ENCODE peak calls at places on chromosomes 1 and 21, in six cellular contexts. A is IMR-90, K is HCT116, P is PC-3, Z is GM23338, O is K562. N is an unnamed sample.

GRCh38 chr21:45347712-45348477 is 57.1 kb upstream of the COL18A1 start:
- DNase-seq in K (no peak), P (no peak), Z (no peak), O (no peak), A (no peak), N (no peak)

GRCh38 chr1:1928231-1929101 is 9.4 kb upstream of the TMEM52 start:
- DNase-seq in P (no peak), Z (no peak), A (no peak), K (no peak), O (no peak), N (no peak)

GRCh38 chr1:42439940-42440339 is 15.9 kb downstream of the ZMYND12 start:
- DNase-seq in O (no peak), P (peak; percentile 85), K (no peak), Z (no peak), A (peak; percentile 82), N (peak; percentile 70)

GRCh38 chr1:217360510-217360909 is 270.4 kb downstream of the GPATCH2 start:
- DNase-seq in K (no peak), A (no peak), O (no peak), P (no peak), Z (no peak), N (no peak)

GRCh38 chr1:20494609-20495311 is 8.8 kb upstream of the CAMK2N1 start:
- DNase-seq in Z (no peak), O (no peak), K (peak; percentile 90), P (peak; percentile 87), A (peak; percentile 95), N (peak; percentile 92)

GRCh38 chr1:116911166-116911553 is 1.4 kb downstream of the PTGFRN start:
- DNase-seq in O (peak; percentile 52), A (no peak), K (no peak), Z (no peak), P (no peak), N (no peak)

GRCh38 chr1:87588445-87588844 is 259.8 kb downstream of the LMO4 start:
- DNase-seq in A (peak; percentile 63), K (no peak), O (no peak), Z (no peak), P (no peak), N (no peak)

GRCh38 chr1:219041819-219042218 is 131.9 kb upstream of the LYPLAL1 start:
- DNase-seq in Z (no peak), K (no peak), P (no peak), O (peak; percentile 61), A (peak; percentile 40), N (peak; percentile 59)

GRCh38 chr1:38528600-38528999 is 331.0 kb downstream of the RRAGC start:
- DNase-seq in K (no peak), P (no peak), O (no peak), Z (no peak), A (no peak), N (no peak)

GRCh38 chr1:61616830-61617229 is 108.1 kb downstream of the TM2D1 start:
- DNase-seq in P (no peak), Z (no peak), K (no peak), A (no peak), O (no peak), N (no peak)

GRCh38 chr1:111448482-111448917 is 556 bp downstream of the WDR77 start:
- DNase-seq in K (no peak), A (peak; percentile 12), P (peak; percentile 34), O (peak; percentile 48), Z (no peak), N (peak; percentile 38)

GRCh38 chr21:45332981-45333582 is 45.4 kb upstream of the POFUT2 start:
- DNase-seq in O (no peak), K (no peak), A (no peak), Z (no peak), P (no peak), N (no peak)

GRCh38 chr1:110024613-110025012 is 9.8 kb upstream of the STRIP1 start:
- DNase-seq in A (no peak), P (no peak), Z (no peak), O (no peak), K (no peak), N (no peak)

GRCh38 chr1:198641506-198641905 is 2.7 kb downstream of the PTPRC start:
- DNase-seq in K (no peak), O (peak; percentile 52), A (peak; percentile 43), P (peak; percentile 63), Z (no peak), N (no peak)

GRCh38 chr1:65264197-65264929 is 45.0 kb upstream of the DNAJC6 start:
- DNase-seq in Z (peak; percentile 88), K (no peak), A (peak; percentile 37), O (no peak), P (no peak), N (peak; percentile 63)

GRCh38 chr1:187685338-187685737 is 856.6 kb downstream of the PLA2G4A start:
- DNase-seq in O (no peak), K (no peak), A (peak; percentile 86), P (peak; percentile 42), Z (no peak), N (peak; percentile 83)

GRCh38 chr1:95249929-95250328 is 15.9 kb downstream of the RWDD3 start:
- DNase-seq in P (no peak), Z (no peak), A (no peak), O (no peak), K (no peak), N (no peak)

GRCh38 chr1:25799758-25800537 is at the start of gene SELENON:
- DNase-seq in Z (peak; percentile 91), O (peak; percentile 51), K (no peak), P (peak; percentile 39), A (peak; percentile 28), N (peak; percentile 68)

GRCh38 chr1:67732750-67733151 is 47.8 kb downstream of the GADD45A start:
- DNase-seq in O (peak; percentile 62), A (peak; percentile 84), P (no peak), Z (no peak), K (no peak), N (peak; percentile 81)

GRCh38 chr1:7511381-7511780 is 259.7 kb upstream of the VAMP3 start:
- DNase-seq in A (no peak), O (no peak), P (no peak), K (no peak), Z (no peak), N (no peak)

GRCh38 chr1:76428027-76428426 is 353.5 kb downstream of the ST6GALNAC3 start:
- DNase-seq in P (no peak), O (no peak), Z (no peak), A (peak; percentile 1), K (no peak), N (no peak)

GRCh38 chr1:69055223-69055622 is 512.5 kb upstream of the LRRC7 start:
- DNase-seq in P (no peak), K (no peak), O (no peak), Z (no peak), A (peak; percentile 5), N (peak; percentile 13)

GRCh38 chr1:22611530-22611947 is 24.9 kb upstream of the C1QA start:
- DNase-seq in O (peak; percentile 78), A (peak; percentile 56), K (no peak), Z (peak; percentile 90), P (peak; percentile 51), N (peak; percentile 59)

GRCh38 chr1:115189814-115190541 is 100.7 kb upstream of the TSPAN2 start:
- DNase-seq in O (no peak), P (peak; percentile 94), A (peak; percentile 95), K (peak; percentile 56), Z (no peak), N (peak; percentile 49)

GRCh38 chr1:115191691-115192090 is 102.4 kb upstream of the TSPAN2 start:
- DNase-seq in Z (no peak), P (no peak), O (no peak), A (no peak), K (no peak), N (no peak)

GRCh38 chr1:115192200-115192767 is 103.0 kb upstream of the TSPAN2 start:
- DNase-seq in O (peak; percentile 18), P (no peak), Z (no peak), K (no peak), A (peak; percentile 36), N (no peak)

GRCh38 chr1:115188680-115189395 is 99.5 kb upstream of the TSPAN2 start:
- DNase-seq in O (no peak), Z (no peak), P (no peak), A (no peak), K (no peak), N (no peak)

GRCh38 chr1:115190766-115191165 is 101.5 kb upstream of the TSPAN2 start:
- DNase-seq in K (no peak), A (peak; percentile 58), O (no peak), Z (no peak), P (no peak), N (peak; percentile 41)
- H3K27ac ChIP-seq in K (peak overlapping the region; percentile 40), A (peak overlapping the region; percentile 47), O (no peak overlapping the region), Z (no peak overlapping the region), P (peak overlapping the region; percentile 85), N (peak overlapping the region; percentile 52)

DNA sequence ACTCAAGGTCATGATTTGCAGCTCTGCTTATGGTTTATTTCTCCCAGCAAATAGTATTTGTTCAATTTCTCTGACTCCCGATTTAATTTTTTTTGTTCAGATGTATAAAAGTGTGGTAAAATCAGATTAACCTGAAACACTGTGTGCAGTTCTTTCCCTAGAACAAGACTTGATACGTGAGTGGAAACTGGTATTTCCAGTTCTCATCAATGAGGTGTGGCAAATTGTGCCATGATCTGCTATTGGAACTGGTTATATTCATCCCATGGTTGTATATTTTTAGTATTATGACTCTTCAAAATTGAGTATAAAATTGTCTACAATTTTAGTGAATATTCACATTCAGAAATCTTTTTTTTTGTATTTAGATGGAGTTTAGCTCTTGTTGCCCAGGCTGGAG is 76.8 kb upstream of the IVNS1ABP start:
- DNase-seq in A (no peak), Z (no peak), O (no peak), K (no peak), P (peak; percentile 59), N (no peak)
- H4K20me1 ChIP-seq in A (no peaks in the 10 kb centered on the region), Z (no peaks in the 10 kb centered on the region), O (no peaks in the 10 kb centered on the region), K (no peaks in the 10 kb centered on the region), P (no peaks in the 10 kb centered on the region), N (no peaks in the 10 kb centered on the region)

DNA sequence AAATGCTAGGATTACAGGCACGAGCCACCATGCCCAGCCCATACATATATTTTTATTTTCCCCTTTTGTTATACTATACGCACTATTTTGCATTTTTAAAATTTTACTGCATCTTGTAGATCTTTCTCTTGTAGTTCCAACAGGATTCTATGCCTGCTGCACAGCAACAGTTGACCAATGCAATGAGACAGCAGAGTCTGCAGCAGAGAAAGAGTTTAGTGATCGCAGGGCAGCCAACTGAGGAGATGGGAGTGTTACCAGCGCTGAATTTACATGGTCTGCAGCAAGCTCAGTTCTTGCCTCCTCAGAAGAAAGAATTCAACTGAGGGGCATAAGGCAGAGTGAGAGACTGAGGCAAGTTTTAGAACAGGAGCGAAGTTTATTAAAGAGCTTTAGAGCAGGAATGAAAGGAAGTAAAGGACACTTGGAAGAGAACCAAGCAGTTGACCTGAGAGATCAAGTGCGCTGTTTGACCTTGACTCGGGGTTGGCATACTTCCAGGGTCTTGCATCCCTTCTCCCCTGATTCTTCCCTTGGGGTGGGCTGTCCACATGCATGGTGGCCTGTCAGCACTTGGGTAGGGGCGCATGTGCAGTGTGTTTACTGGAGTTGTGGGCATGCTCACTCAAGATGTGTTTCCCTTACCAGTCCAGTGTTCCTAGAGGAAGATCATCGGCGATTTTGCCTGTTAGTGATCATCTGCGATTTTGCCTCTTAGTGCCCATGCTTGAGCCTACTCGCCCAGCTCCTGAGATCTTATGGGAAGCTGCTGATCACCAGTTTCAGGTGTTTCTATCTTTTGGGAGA is 4.1 kb upstream of the MTOR start:
- DNase-seq in O (no peak), P (no peak), A (no peak), Z (no peak), K (no peak), N (no peak)
- H3K4me3 ChIP-seq in O (no peak overlapping the region), P (no peak overlapping the region), A (no peak overlapping the region), Z (no peak overlapping the region), K (no peak overlapping the region), N (no peak overlapping the region)

DNA sequence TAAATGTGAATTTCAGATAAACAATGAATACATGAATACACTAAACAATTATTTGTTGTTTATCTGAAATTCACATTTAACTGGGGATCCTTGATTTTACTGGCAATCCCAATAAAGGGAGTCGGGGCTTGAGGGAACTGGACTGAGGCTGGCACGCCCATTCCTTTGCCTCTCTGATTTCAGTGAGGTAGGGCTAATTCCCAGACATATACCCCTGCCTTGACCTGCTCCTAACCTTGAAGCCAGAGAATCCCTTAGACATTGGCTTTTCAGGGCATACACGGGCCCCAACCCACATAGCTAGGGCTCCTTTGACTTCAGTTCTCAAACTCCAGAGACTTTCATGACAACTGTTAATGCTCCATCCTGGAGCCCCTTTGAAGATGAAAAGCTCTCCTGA is 10.8 kb upstream of the UTP25 start:
- DNase-seq in P (no peak), Z (no peak), K (no peak), O (no peak), A (no peak), N (no peak)
- H3K27ac ChIP-seq in P (no peak overlapping the region), Z (no peak overlapping the region), K (no peak overlapping the region), O (no peak overlapping the region), A (no peak overlapping the region), N (no peak overlapping the region)

N was measured in fibroblast of lung.